ENCODE peak calls at places on chromosomes 11 and 22, in five cellular contexts. Q is fibroblast of pulmonary artery, T is OCI-LY7, V is neural crest cell, R is NB4. F is an unnamed sample.

GRCh38 chr11:71221201-71221600 is 31.2 kb downstream of the SHANK2 start:
- DNase-seq in Q (no peak), T (no peak), V (no peak), R (no peak), F (no peak)

GRCh38 chr11:134026655-134027343 is 42.1 kb upstream of the JAM3 start:
- DNase-seq in Q (no peak), T (no peak), V (peak; percentile 54), R (no peak), F (no peak)

GRCh38 chr11:19244084-19244483 is 3.3 kb upstream of the E2F8 start:
- DNase-seq in Q (peak; percentile 76), T (no peak), V (no peak), R (peak; percentile 75), F (peak; percentile 29)

GRCh38 chr11:19889531-19889930 is 176.9 kb downstream of the NAV2 start:
- DNase-seq in Q (no peak), T (no peak), V (no peak), R (no peak), F (no peak)

GRCh38 chr11:94602430-94603372 is 35.5 kb downstream of the PIWIL4 start:
- DNase-seq in Q (peak; percentile 81), T (peak; percentile 75), V (no peak), R (peak; percentile 87), F (peak; percentile 86)

GRCh38 chr22:40694409-40694808 is 15.1 kb downstream of the MCHR1 start:
- DNase-seq in Q (peak; percentile 21), T (no peak), V (no peak), R (peak; percentile 19), F (no peak)

GRCh38 chr22:29031236-29031982 is 30.2 kb downstream of the C22orf31 start:
- DNase-seq in Q (peak; percentile 95), T (no peak), V (no peak), R (no peak), F (peak; percentile 90)

GRCh38 chr22:49087163-49087562 is 740.5 kb downstream of the BRD1 start:
- DNase-seq in Q (no peak), T (no peak), V (no peak), R (no peak), F (no peak)

GRCh38 chr11:122189259-122189658 is 73.2 kb upstream of the BLID start:
- DNase-seq in Q (peak; percentile 97), T (no peak), V (no peak), R (no peak), F (peak; percentile 99)

GRCh38 chr22:48781868-48782267 is 1045.8 kb downstream of the BRD1 start:
- DNase-seq in Q (no peak), T (no peak), V (no peak), R (no peak), F (no peak)

GRCh38 chr11:45105233-45105992 is 41.0 kb upstream of the PRDM11 start:
- DNase-seq in Q (peak; percentile 80), T (peak; percentile 68), V (peak; percentile 80), R (peak; percentile 86), F (peak; percentile 72)

GRCh38 chr11:47330002-47330911 is 22.2 kb downstream of the MYBPC3 start:
- DNase-seq in Q (peak; percentile 39), T (peak; percentile 10), V (no peak), R (no peak), F (no peak)

GRCh38 chr11:11531127-11531526 is 90.7 kb downstream of the GALNT18 start:
- DNase-seq in Q (no peak), T (no peak), V (no peak), R (no peak), F (no peak)

GRCh38 chr11:130631119-130631518 is 182.7 kb downstream of the ADAMTS15 start:
- DNase-seq in Q (peak; percentile 78), T (no peak), V (no peak), R (peak; percentile 79), F (peak; percentile 85)

GRCh38 chr11:92685049-92685448 is 284.4 kb upstream of the MTNR1B start:
- DNase-seq in Q (no peak), T (no peak), V (no peak), R (no peak), F (no peak)

GRCh38 chr11:106156290-106156937 is 79.0 kb downstream of the AASDHPPT start:
- DNase-seq in Q (peak; percentile 94), T (peak; percentile 16), V (peak; percentile 12), R (peak; percentile 54), F (peak; percentile 94)

GRCh38 chr11:14336507-14337503 is 22.2 kb downstream of the RRAS2 start:
- DNase-seq in Q (peak; percentile 76), T (no peak), V (no peak), R (no peak), F (peak; percentile 72)

GRCh38 chr11:14644396-14645246 is 1.0 kb downstream of the PDE3B start:
- DNase-seq in Q (peak; percentile 20), T (no peak), V (peak; percentile 35), R (peak; percentile 55), F (peak; percentile 9)

GRCh38 chr22:37202001-37202555 is 10.2 kb downstream of the SSTR3 start:
- DNase-seq in Q (no peak), T (no peak), V (no peak), R (no peak), F (no peak)
- TF ChIP-seq CTCF in Q (no peak), T (peak; percentile 32), V (no peak), R (no peak), F (no peak)

GRCh38 chr11:80383655-80384054 is 942.8 kb upstream of the TENM4 start:
- DNase-seq in Q (no peak), T (no peak), V (no peak), R (no peak), F (no peak)
- TF ChIP-seq CTCF in Q (no peak), T (no peak), V (no peak), R (no peak), F (no peak)

DNA sequence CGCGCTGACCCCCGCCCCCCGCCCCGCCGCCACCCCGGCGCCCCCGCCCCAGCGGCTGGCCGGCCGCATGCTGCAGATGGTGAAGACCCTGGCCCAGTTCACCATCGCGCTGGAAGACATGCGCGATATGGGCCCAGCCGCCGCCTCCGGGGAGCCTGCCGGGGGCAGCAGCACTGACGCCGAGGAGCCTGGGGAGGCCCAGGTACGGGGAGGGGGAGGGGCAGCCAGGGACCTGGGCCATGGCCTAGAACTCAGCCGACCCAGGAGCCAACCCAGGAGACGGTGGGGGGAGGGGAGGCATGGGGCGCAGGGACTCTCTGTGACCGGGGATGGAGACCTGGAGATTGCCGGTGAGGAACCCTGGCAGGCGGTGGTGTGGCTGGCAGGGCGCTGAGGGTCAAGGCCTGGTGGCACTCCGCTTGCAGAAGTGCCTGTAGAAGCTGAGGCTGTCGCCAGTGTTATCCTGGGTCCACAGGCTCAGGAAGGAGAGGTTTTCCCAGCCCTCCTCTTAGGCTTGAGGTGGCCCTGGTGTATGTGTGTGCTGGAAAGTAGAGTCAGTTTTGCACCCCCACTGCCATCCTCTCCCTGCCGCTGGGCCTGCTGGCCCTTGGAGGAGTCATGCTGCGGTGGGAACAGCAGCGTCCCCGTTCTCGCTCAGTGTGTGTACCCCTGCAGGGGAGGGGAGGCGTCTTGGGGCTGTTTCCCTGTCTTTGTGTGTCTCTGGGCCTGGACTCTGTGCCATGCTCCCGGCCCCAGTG is 32.9 kb upstream of the RELT start:
- DNase-seq in Q (no peak), T (no peak), V (no peak), R (no peak), F (no peak)
- TF ChIP-seq CTCF in Q (no peak), T (no peak), V (no peak), R (no peak), F (no peak)

DNA sequence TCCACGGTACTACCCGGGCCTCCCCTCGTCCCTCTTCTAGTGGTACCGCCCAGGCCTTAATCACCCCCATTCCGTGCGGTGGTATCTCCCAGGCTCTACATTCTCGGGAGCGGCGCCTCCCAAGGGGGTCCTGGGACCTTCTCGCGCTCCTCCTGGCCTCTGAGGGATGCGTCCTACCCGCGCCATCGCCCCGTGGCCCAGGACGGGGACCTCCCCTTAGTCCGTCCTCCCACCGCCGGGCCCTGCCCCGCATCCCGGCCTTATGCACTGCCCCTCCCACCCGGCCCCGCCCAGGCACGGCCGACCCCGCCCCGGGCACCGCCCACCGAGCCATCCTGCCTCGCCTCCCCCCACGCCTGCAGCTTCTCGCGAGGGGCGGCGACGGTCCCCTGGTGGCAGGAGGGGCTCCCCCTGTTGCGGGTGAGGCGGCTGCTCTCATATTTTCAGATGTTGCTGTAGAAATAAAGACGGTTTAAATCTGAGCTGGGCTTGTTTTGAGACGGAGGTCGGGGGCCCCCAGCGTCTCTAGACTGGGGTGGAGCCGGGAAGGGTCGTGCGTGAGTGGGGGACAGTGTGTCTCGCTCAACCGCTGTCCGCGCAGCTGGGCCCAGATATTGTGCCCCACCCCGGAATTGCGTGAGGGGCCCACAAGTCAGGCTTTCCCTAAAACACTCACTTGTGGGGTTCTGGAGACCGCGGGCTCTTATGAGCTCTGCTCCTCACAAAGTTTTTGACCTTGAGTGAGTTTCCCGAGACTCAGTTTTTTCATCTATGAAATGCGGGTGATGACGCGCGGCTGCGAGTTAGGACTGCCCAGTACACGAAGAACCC is 845 bp upstream of the RAB1B start:
- DNase-seq in Q (peak; percentile 88), T (peak; percentile 87), V (peak; percentile 79), R (peak; percentile 89), F (peak; percentile 80)
- TF ChIP-seq CTCF in Q (no peak), T (peak; percentile 33), V (peak; percentile 37), R (peak; percentile 3), F (no peak)

DNA sequence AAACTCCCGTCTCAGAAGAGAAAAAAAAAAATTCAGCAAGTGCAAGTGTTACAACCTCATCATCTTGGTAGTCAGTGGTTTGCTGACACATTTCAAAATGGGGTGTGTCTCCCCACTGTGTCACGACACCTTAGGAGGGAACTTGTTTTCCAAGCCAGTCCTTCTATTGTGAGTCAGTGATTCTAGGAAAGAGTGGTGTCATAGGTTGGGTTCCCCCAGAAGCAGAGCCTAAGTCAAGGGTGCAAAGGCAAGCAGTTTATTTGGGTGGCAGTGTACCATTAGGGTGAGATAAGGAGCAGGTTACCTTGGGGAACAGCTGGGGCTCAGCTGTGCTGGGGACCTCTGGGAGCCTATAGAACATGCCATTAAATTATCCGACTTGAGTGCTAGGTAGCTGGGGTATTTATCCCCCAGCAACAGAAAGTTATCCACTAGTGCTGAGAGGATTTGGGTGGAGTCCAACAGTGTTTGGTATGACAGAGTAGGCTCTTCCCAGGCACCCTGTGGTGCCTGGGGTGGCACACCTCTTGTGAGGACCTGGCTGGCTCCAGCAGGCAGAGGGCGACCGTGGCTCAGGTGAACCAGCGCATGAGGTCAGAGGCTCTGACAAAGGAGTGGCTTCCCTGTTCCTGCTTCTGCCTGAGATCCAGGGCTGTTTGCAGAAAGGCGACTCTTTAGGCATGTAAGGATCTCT is 41.7 kb downstream of the KIAA1671 start:
- DNase-seq in Q (no peak), T (no peak), V (no peak), R (no peak), F (peak; percentile 62)
- TF ChIP-seq CTCF in Q (no peak), T (no peak), V (no peak), R (no peak), F (no peak)

DNA sequence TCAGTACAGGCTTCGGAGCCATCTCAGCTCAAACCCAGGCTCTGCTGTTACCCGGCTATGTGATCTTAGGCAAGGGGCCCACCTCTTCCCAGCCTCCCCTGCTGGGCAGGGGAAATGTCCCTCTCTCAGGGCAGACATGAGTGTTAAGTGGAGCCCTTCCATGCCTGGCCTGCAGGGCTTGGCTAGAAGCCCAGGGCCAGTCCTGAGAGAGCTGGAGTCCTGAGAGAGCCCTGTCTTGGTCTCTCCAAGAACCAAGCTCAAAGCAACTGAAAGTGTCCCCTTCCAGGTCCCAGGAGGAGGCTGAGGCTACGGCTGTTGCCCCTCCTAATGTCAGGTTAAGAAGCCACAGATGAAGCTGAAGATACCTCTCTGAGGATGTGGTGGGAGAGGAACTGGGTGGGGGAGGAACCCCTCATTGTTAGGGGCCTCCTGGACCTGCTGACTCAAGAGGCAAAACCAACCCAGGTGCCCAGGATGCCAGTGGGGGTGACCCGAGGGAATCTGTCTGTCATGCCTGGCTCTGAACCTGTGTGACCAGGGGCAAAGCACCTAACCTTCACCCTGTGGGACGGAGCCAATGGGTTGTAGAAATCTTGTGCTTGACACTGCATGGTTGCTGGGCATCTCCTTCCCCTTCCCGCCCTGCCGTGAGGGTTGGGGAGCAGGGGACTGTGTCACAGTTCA is 4.2 kb downstream of the ZP1 start:
- DNase-seq in Q (peak; percentile 63), T (no peak), V (no peak), R (peak; percentile 27), F (peak; percentile 53)
- TF ChIP-seq CTCF in Q (peak; percentile 36), T (no peak), V (no peak), R (no peak), F (peak; percentile 49)

F was measured in fibroblast of the aortic adventitia.